ENCODE peak calls at places on chromosomes 7 and 10, in seven cellular contexts. K, N, I, E, O, F and H are unnamed samples. For H3K36me3, the result is how much of the 10 kb centered on the place peaks cover.

GRCh38 chr10:100879741-100880360 is 32.9 kb upstream of the SLF2 start:
- DNase-seq in K (no peak), E (no peak), N (no peak), F (no peak), O (no peak), I (peak), H (no peak)

GRCh38 chr7:101952355-101953247 is 135.2 kb downstream of the CUX1 start:
- DNase-seq in E (no peak), N (no peak), F (peak), I (no peak), O (no peak), K (no peak), H (no peak)

GRCh38 chr10:125936331-125936730 is 40.0 kb downstream of the FANK1 start:
- DNase-seq in F (no peak), K (no peak), I (no peak), N (no peak), O (no peak), E (no peak), H (no peak)

GRCh38 chr10:19816420-19817250 is at the start of gene PLXDC2:
- DNase-seq in F (no peak), I (peak), N (no peak), K (peak), O (no peak), E (no peak), H (no peak)

GRCh38 chr7:87424075-87424474 is 51.4 kb downstream of the ABCB4 start:
- DNase-seq in I (no peak), K (no peak), N (no peak), E (no peak), O (no peak), F (no peak), H (no peak)

GRCh38 chr7:17988858-17989257 is 38.8 kb downstream of the PRPS1L1 start:
- DNase-seq in F (no peak), I (peak), O (no peak), K (no peak), E (no peak), N (no peak), H (no peak)

GRCh38 chr10:97355571-97355975 is 21.0 kb upstream of the FRAT2 start:
- DNase-seq in K (peak), F (no peak), I (peak), N (no peak), O (no peak), E (no peak), H (peak)

GRCh38 chr10:120782336-120782735 is 68.8 kb upstream of the WDR11 start:
- DNase-seq in F (no peak), E (no peak), N (no peak), K (no peak), O (no peak), I (no peak), H (no peak)

GRCh38 chr10:15719062-15719898 is 442 bp downstream of the ITGA8 start:
- DNase-seq in F (no peak), O (no peak), I (peak), N (no peak), K (peak), E (no peak), H (no peak)

GRCh38 chr7:33554046-33554445 is 351.3 kb upstream of the BMPER start:
- DNase-seq in O (no peak), K (no peak), E (no peak), I (no peak), N (no peak), F (no peak), H (no peak)

GRCh38 chr7:84949501-84949900 is 237.4 kb downstream of the SEMA3D start:
- DNase-seq in O (no peak), I (no peak), E (no peak), F (no peak), N (no peak), K (no peak), H (no peak)

GRCh38 chr10:23413629-23414089 is 25.2 kb upstream of the OTUD1 start:
- DNase-seq in E (no peak), I (no peak), K (no peak), O (no peak), F (no peak), N (no peak), H (no peak)

GRCh38 chr7:43844257-43844656 is 25.1 kb downstream of the MRPS24 start:
- DNase-seq in K (no peak), E (no peak), F (no peak), O (no peak), N (no peak), I (no peak), H (no peak)

GRCh38 chr10:36492590-36493510 is 632.5 kb upstream of the ANKRD30A start:
- DNase-seq in N (no peak), E (no peak), K (no peak), I (no peak), O (no peak), F (no peak), H (no peak)

GRCh38 chr7:135168001-135168400 is 2.5 kb downstream of the CYREN start:
- DNase-seq in N (peak), K (no peak), O (no peak), E (peak), F (no peak), I (no peak), H (peak)

GRCh38 chr7:138987686-138988085 is 6.5 kb upstream of the KIAA1549 start:
- DNase-seq in I (no peak), O (no peak), F (no peak), N (no peak), K (no peak), E (no peak), H (no peak)

GRCh38 chr10:1090696-1091095 is 34.5 kb downstream of the WDR37 start:
- DNase-seq in I (no peak), F (no peak), O (no peak), E (no peak), K (no peak), N (no peak), H (no peak)

GRCh38 chr10:29714096-29714874 is 79.5 kb upstream of the SVIL start:
- DNase-seq in F (no peak), O (no peak), N (no peak), E (no peak), K (no peak), I (no peak), H (no peak)

GRCh38 chr10:101952196-101952595 is 103.8 kb downstream of the ARMH3 start:
- DNase-seq in F (no peak), N (no peak), O (no peak), K (no peak), I (no peak), E (no peak), H (no peak)
- H3K36me3 ChIP-seq in F (under half), N (under half), O (half or more), K (under half), I (under half), E (under half), H (under half)

DNA sequence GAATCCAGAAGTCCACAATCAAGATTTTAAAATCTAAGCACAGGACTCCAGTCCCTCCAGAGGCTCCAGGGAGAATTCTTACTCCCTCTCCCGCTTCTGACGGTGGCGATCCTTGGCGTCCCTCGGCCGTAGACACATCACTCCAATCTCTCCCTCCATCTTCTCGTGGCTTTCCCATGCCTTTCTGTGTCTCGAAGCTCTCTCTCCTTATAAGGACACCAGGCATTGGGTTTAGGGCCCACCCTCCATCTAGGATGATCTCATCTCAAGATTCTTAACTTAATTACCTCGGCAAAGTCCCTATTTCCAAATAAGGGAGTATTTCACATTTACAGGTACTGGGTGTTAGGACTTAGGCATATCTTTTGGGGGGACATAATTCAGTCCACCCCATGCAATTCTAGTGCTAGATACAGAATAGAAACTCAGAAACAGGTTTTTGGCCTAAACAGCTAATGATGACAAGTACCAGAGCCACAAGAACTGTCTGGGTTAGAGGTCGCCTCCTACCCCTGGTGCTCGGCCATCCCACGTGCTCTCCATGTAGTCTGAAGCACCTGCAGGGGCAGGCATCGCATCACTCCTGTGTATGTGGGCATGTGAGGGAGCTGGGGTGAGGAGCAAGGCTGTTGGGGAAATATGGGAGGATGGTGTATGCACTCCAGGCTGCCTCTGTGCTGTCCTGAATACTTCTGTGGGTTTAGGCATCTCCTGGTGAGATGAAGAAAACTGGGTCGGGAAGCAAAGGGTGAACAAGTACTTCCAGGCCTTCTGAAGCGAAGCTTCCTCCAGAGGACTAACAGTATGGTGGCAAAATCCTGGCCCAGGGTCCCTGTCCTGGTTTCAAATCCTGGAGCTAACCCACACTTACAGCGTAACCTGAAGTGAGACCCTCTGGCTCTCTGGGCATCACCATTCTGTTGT is 298.3 kb upstream of the ZMIZ1 start:
- DNase-seq in O (no peak), F (no peak), I (no peak), N (no peak), E (no peak), K (no peak), H (no peak)
- H3K27ac ChIP-seq in O (no peak), F (no peak), I (no peak), N (no peak), E (no peak), K (no peak), H (no peak)

GRCh38 chr10:102379383-102379782 is 16.1 kb upstream of the NFKB2 start:
- DNase-seq in K (no peak), N (no peak), E (no peak), F (no peak), O (no peak), I (no peak), H (no peak)

GRCh38 chr10:102375250-102375649 is 20.3 kb upstream of the NFKB2 start:
- DNase-seq in I (peak), F (no peak), K (no peak), N (no peak), E (no peak), O (no peak), H (peak)

GRCh38 chr10:102376901-102377300 is 18.6 kb upstream of the NFKB2 start:
- DNase-seq in K (no peak), O (no peak), E (no peak), N (no peak), F (no peak), I (no peak), H (no peak)

GRCh38 chr10:102371295-102371694 is 24.2 kb upstream of the NFKB2 start:
- DNase-seq in F (no peak), N (no peak), E (no peak), I (no peak), O (no peak), K (no peak), H (no peak)

GRCh38 chr10:102375867-102376266 is 19.6 kb upstream of the NFKB2 start:
- DNase-seq in E (no peak), K (no peak), F (no peak), I (no peak), O (no peak), N (no peak), H (no peak)
- H3K36me3 ChIP-seq in E (half or more), K (under half), F (under half), I (under half), O (half or more), N (under half), H (under half)

GRCh38 chr7:143514995-143515735 is 37.5 kb downstream of the TAS2R41 start:
- DNase-seq in N (no peak), O (no peak), I (no peak), F (no peak), E (peak), K (no peak), H (no peak)
- H3K27ac ChIP-seq in N (no peak), O (no peak), I (no peak), F (no peak), E (no peak), K (no peak), H (no peak)

GRCh38 chr10:103083266-103083976 is 109.7 kb downstream of the NT5C2 start:
- DNase-seq in I (no peak), O (no peak), F (no peak), N (no peak), K (no peak), E (no peak), H (no peak)
- H3K36me3 ChIP-seq in I (under half), O (half or more), F (under half), N (under half), K (under half), E (under half), H (under half)

DNA sequence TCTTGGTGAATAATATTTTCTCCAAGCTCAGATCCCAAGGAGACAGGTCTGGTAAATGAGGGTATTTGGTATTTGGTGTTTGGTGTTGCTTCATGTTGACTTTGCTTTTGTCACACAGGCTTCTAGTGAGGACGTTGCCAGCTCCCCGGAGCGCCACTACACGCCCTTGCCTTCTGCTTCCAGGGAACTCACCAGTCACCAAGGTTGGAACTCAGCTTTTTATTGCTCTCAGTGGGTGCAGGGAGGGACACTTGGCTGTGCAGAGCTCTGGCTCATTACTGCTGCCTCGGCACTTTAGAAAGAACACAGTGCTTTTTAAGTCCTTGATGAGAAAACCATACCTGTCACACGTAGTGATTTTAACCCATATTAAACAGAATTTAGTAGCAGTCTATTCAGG is 892.9 kb downstream of the LRMDA start:
- DNase-seq in K (no peak), I (no peak), O (no peak), F (no peak), N (no peak), E (peak), H (no peak)
- H3K27ac ChIP-seq in K (no peak), I (no peak), O (no peak), F (no peak), N (no peak), E (no peak), H (no peak)

GRCh38 chr10:133286366-133286765 is 9.7 kb upstream of the ADAM8 start:
- DNase-seq in F (no peak), E (no peak), I (no peak), K (no peak), O (no peak), N (no peak), H (no peak)
- H3K36me3 ChIP-seq in F (under half), E (half or more), I (under half), K (under half), O (half or more), N (under half), H (under half)